ENCODE peak calls at places on chromosomes 16 and 17, in four cellular contexts. B is SHP77 treated with DMSO at 0.1 percent for 48 hours; T is esophagus squamous epithelium; F is activated CD8-positive, alpha-beta T cell treated with anti-CD3 and anti-CD28 coated beads for 36 hours. G is an unnamed sample.

GRCh38 chr17:3961564-3962047 is 2.6 kb downstream of the ATP2A3 start:
- DNase-seq in B (no peak), T (peak), F (peak), G (no peak)

GRCh38 chr17:81364278-81365147 is 30.7 kb upstream of the BAHCC1 start:
- DNase-seq in B (no peak), T (no peak), F (no peak), G (no peak)

GRCh38 chr16:66660422-66661209 is 35.9 kb downstream of the CMTM4 start:
- DNase-seq in B (peak), T (no peak), F (no peak), G (no peak)

GRCh38 chr16:49637933-49638695 is 217.8 kb downstream of the ZNF423 start:
- DNase-seq in B (no peak), T (no peak), F (no peak), G (no peak)

GRCh38 chr16:28320023-28320561 is 27.8 kb downstream of the SBK1 start:
- DNase-seq in B (no peak), T (no peak), F (no peak), G (no peak)

GRCh38 chr17:76391200-76391715 is 6.8 kb downstream of the SPHK1 start:
- DNase-seq in B (no peak), T (no peak), F (no peak), G (no peak)

GRCh38 chr17:59668816-59669215 is 38.4 kb downstream of the PTRH2 start:
- DNase-seq in B (no peak), T (no peak), F (no peak), G (no peak)

GRCh38 chr16:58269526-58269925 is 25.3 kb downstream of the PRSS54 start:
- DNase-seq in B (no peak), T (no peak), F (no peak), G (no peak)

GRCh38 chr17:79188048-79188447 is 113.4 kb downstream of the ENGASE start:
- DNase-seq in B (no peak), T (no peak), F (peak), G (no peak)

GRCh38 chr16:67163164-67163902 is 1.2 kb upstream of the HSF4 start:
- DNase-seq in B (no peak), T (no peak), F (peak), G (no peak)

GRCh38 chr17:18261146-18261515 is 669 bp downstream of the MIEF2 start:
- DNase-seq in B (no peak), T (no peak), F (peak), G (no peak)

GRCh38 chr17:62668091-62668804 is 40.8 kb downstream of the MRC2 start:
- DNase-seq in B (no peak), T (no peak), F (peak), G (no peak)

GRCh38 chr16:59632266-59632855 is 898.2 kb upstream of the GOT2 start:
- DNase-seq in B (no peak), T (no peak), F (no peak), G (no peak)

GRCh38 chr16:19118938-19119431 is 5.2 kb downstream of the ITPRIPL2 start:
- DNase-seq in B (no peak), T (no peak), F (peak), G (no peak)

GRCh38 chr17:66021757-66022156 is 170.2 kb downstream of the CEP112 start:
- DNase-seq in B (no peak), T (no peak), F (no peak), G (no peak)

GRCh38 chr16:87834668-87835473 is 34.4 kb downstream of the SLC7A5 start:
- DNase-seq in B (peak), T (no peak), F (no peak), G (no peak)

GRCh38 chr17:1039511-1040215 is 42.7 kb downstream of the TIMM22 start:
- DNase-seq in B (no peak), T (no peak), F (no peak), G (no peak)

G was measured in cerebellar nuclear complex.